ENCODE peak calls at places on chromosomes 7 and 10, in four cellular contexts. V, X, O and Q are unnamed samples.

GRCh38 chr7:97512441-97513207 is 219.3 kb upstream of the TAC1 start:
- DNase-seq in V (no peak), X (no peak), O (no peak), Q (no peak)

GRCh38 chr7:152587366-152587765 is 88.6 kb downstream of the XRCC2 start:
- DNase-seq in V (no peak), X (no peak), O (no peak), Q (no peak)

GRCh38 chr7:68309806-68310205 is 1288.5 kb upstream of the AUTS2 start:
- DNase-seq in V (no peak), X (no peak), O (no peak), Q (no peak)

GRCh38 chr10:96719850-96720421 is 378 bp downstream of the PIK3AP1 start:
- DNase-seq in V (no peak), X (peak), O (peak), Q (peak)

GRCh38 chr10:91604936-91605534 is 27.8 kb downstream of the PPP1R3C start:
- DNase-seq in V (no peak), X (no peak), O (no peak), Q (no peak)

GRCh38 chr7:4791738-4792536 is 16.5 kb downstream of the AP5Z1 start:
- DNase-seq in V (no peak), X (peak), O (peak), Q (peak)

GRCh38 chr7:155296788-155297516 is 726 bp upstream of the INSIG1 start:
- DNase-seq in V (no peak), X (peak), O (no peak), Q (peak)

GRCh38 chr10:454860-455259 is 234.6 kb downstream of the DIP2C start:
- DNase-seq in V (no peak), X (no peak), O (no peak), Q (no peak)

GRCh38 chr7:28041508-28042314 is 138.9 kb downstream of the JAZF1 start:
- DNase-seq in V (no peak), X (no peak), O (no peak), Q (no peak)

GRCh38 chr7:158274404-158274811 is 313.2 kb downstream of the PTPRN2 start:
- DNase-seq in V (no peak), X (no peak), O (no peak), Q (peak)

GRCh38 chr10:102645388-102645740 is 1.1 kb downstream of the TRIM8 start:
- DNase-seq in V (no peak), X (no peak), O (peak), Q (no peak)

DNA sequence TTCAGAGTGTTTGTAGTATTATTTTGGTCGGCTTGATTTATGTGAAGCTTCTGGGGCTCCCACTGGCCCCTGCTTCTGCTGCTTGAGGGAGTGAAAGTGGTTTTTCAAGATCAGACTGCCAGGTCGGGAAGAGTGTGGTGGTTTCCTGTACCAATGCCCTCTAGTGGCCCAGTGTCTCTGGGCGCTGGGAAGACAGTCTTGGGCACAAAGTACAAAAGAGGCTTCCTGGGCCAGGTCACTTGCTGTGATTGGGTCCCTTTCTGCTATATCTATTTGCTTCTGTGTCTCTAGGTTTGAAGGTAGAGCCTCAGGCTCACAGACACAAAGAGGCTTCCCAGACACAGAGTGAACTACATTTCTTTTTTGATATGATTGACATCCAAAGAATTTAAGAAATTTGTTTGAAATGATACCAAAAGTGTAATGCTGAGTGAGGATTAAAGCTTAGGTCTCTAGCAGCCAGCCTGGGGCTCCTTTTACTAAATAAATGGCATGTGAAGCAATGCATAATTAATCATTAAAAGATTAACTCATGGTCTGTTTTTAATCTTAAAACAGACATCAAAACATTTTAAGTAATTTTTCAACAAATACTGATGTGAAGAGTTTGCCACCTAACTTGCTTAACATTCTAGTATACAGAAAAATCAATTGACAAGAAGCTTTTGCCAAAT is 36.3 kb downstream of the ABCB1 start:
- DNase-seq in V (no peak), X (no peak), O (peak), Q (peak)
- TF ChIP-seq CREB1 in V (no peak), X (no peak), O (no peak), Q (no peak)

DNA sequence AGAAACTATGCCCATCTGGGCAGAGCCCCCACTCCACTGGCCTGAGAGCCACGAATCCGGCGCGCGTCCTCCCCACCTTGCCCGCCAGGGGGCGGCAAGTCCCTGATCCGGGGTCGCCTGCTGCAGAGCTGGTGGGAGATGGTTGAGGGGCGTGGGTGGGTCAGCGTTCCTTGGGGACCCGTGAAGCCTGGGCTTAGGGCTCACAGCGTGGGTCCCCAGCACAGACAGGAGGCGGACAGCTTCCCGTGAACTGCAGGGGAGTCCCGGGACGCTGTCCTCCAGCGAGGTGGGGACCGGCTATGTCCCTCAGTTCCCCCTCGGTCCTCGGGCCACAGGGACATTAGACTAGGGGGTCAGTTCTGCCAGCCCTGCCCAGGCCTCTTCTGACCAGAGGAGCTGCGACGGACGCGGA is 574 bp upstream of the POP7 start:
- DNase-seq in V (peak), X (peak), O (peak), Q (peak)
- TF ChIP-seq CREM in V (peak), X (peak), O (no peak), Q (no peak)

DNA sequence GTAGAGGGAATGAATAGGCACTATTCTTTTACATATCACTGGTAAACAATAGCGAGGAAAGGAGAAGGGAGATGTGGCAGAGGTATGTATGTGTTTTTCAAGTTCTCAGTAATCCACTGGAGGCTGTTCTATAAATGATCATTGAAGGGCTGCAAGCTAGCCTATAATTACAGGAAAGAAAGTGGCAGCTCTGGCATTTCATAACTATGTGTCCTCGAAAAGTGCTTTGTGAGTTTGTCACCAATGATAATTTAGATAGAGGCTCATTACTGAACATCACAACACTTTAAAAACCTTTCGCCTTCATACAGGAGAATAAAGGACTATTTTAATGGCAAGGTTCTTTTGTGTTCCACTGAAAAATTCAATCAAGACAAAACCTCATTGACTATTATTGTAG is 235.1 kb downstream of the FOXP2 start:
- DNase-seq in V (no peak), X (no peak), O (no peak), Q (no peak)
- TF ChIP-seq CREB1 in V (no peak), X (no peak), O (no peak), Q (no peak)

DNA sequence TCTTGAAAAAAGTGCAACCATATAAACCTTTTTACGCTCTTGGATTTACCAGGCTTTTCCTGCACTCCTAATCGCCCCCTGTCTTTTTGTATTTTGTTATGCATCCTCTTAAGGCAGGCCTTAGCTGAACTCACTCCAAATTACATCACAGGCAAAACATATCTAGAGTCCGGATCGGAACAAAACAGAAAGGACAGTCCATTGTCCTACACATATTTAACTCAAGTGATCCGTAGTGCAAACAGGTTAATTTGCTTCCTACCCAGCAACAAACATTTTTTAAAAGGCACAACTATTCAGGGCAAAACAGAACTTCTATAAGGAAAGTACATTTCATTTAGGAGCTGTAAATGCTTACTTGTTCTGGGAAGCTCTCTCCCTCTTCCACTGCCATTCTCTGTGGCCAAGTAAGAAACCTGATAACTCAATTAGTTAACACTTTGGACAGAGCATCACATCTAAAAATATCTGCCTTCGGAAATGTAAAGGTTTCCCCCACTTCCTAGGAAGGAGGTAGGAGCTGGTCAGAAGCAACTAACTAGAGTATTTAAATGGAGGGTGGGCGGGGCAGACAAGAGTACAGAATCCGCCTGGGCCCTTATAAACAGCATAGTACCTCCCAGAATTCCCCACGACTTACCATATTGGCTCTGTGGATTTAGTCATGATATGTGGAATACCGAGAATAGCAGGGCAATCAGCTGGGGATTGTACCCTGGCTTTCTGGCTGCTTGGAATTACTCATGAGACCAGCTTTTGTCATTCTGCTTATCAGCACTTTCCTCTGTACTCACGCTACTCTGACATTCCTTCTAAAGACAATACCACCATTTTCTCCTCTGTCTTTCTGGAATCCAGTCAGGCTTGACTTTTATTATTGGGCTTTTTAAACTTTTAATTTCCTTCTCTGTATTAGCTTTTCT is 89.5 kb downstream of the ANK3 start:
- DNase-seq in V (no peak), X (peak), O (no peak), Q (peak)
- TF ChIP-seq CREM in V (no peak), X (peak), O (no peak), Q (no peak)

GRCh38 chr10:48973065-48973464 is 33.4 kb upstream of the LRRC18 start:
- DNase-seq in V (no peak), X (no peak), O (no peak), Q (no peak)
- TF ChIP-seq CREB1 in V (no peak), X (no peak), O (no peak), Q (no peak)

GRCh38 chr10:124741281-124741921 is 2.8 kb downstream of the FAM53B start:
- DNase-seq in V (no peak), X (peak), O (peak), Q (peak)

GRCh38 chr10:124740374-124741280 is 3.6 kb downstream of the FAM53B start:
- DNase-seq in V (no peak), X (no peak), O (peak), Q (no peak)

GRCh38 chr10:124738441-124738840 is 5.7 kb downstream of the FAM53B start:
- DNase-seq in V (no peak), X (no peak), O (no peak), Q (no peak)

GRCh38 chr10:124739119-124739921 is 4.9 kb downstream of the FAM53B start:
- DNase-seq in V (no peak), X (no peak), O (no peak), Q (no peak)

DNA sequence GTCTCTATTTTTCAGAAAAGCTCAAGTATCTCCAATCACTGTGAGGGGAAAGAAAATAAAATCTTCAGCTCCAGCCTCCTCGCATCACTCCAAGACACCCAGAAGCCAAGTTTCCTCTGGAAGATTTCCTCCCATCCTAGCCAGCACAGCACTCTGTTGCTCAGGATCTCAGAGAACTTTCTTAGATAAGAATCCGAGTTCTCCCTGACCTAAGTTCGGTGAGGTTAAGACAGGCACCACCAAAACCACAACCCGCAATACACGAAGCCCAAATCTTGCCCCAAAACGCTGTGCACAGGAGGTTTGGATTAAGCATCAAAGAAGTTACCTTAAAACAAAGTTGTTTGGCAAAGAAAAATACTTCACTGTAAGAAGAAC is 4.2 kb downstream of the FAM53B start:
- DNase-seq in V (no peak), X (no peak), O (no peak), Q (no peak)
- TF ChIP-seq CREM in V (no peak), X (no peak), O (no peak), Q (no peak)

GRCh38 chr7:66304536-66304935 is 99.4 kb downstream of the TPST1 start:
- DNase-seq in V (no peak), X (no peak), O (no peak), Q (no peak)
- TF ChIP-seq CREB1 in V (no peak), X (no peak), O (no peak), Q (no peak)

GRCh38 chr10:133461841-133462240 is 8.1 kb downstream of the SCART1 start:
- DNase-seq in V (no peak), X (no peak), O (no peak), Q (no peak)
- TF ChIP-seq CREM in V (no peak), X (no peak), O (no peak), Q (no peak)